ENCODE peak calls at places on chromosomes 1 and 21, in ten cellular contexts. J is aorta; K is effector memory CD4-positive, alpha-beta T cell; F is activated CD8-positive, alpha-beta memory T cell treated with anti-CD3 and anti-CD28 coated beads for 48 hours; L is NCI-H774; B is HTR-8/SVneo; Y is stimulated activated effector memory CD8-positive, alpha-beta T cell treated with anti-CD3 and anti-CD28 coated beads, Interleukin-12 subunit alpha, Interleukin-12 subunit beta, amount 100 ng/mL, for 72 hours; I is NCI-H2171 treated with DMSO at 0.1 percent for 48 hours; O is KBM-7; S is DMS153. N is an unnamed sample.

GRCh38 chr21:15688809-15689208 is 41.0 kb upstream of the USP25 start:
- DNase-seq in J (no peak), K (no peak), F (no peak), L (no peak), B (no peak), Y (no peak), I (no peak), O (peak; percentile 26), S (no peak), N (no peak)

GRCh38 chr1:116388122-116388521 is 15.1 kb downstream of the ATP1A1 start:
- DNase-seq in J (no peak), K (no peak), F (no peak), L (no peak), B (no peak), Y (no peak), I (no peak), O (no peak), S (no peak), N (no peak)

GRCh38 chr1:7810395-7810794 is 26.3 kb downstream of the PER3 start:
- DNase-seq in J (no peak), K (no peak), F (no peak), L (no peak), B (peak; percentile 41), Y (no peak), I (no peak), O (no peak), S (no peak), N (no peak)

GRCh38 chr1:10867138-10867721 is 70.8 kb upstream of the CASZ1 start:
- DNase-seq in J (peak; percentile 91), K (peak; percentile 31), F (peak; percentile 42), L (peak; percentile 13), B (peak; percentile 60), Y (peak; percentile 67), I (peak; percentile 51), O (peak; percentile 68), S (peak; percentile 60), N (peak; percentile 79)

GRCh38 chr1:221284028-221284427 is 404.8 kb downstream of the HLX start:
- DNase-seq in J (no peak), K (no peak), F (no peak), L (peak; percentile 20), B (peak; percentile 10), Y (no peak), I (peak; percentile 15), O (no peak), S (no peak), N (peak; percentile 79)

GRCh38 chr21:30408782-30409494 is 13.1 kb downstream of the KRTAP13-1 start:
- DNase-seq in J (no peak), K (no peak), F (no peak), L (peak; percentile 46), B (peak; percentile 10), Y (no peak), I (peak; percentile 93), O (peak; percentile 63), S (peak; percentile 85), N (peak; percentile 16)

GRCh38 chr1:5754817-5755551 is 237.2 kb downstream of the NPHP4 start:
- DNase-seq in J (peak; percentile 51), K (no peak), F (no peak), L (no peak), B (no peak), Y (no peak), I (no peak), O (no peak), S (no peak), N (no peak)

GRCh38 chr21:41752231-41752681 is 14.6 kb downstream of the RIPK4 start:
- DNase-seq in J (peak; percentile 71), K (no peak), F (no peak), L (no peak), B (peak; percentile 63), Y (no peak), I (no peak), O (no peak), S (no peak), N (no peak)

GRCh38 chr1:209899948-209900347 is 38.1 kb upstream of the SYT14 start:
- DNase-seq in J (no peak), K (no peak), F (no peak), L (no peak), B (no peak), Y (no peak), I (no peak), O (no peak), S (no peak), N (peak; percentile 29)

GRCh38 chr1:6148497-6149241 is 31.5 kb downstream of the CHD5 start:
- DNase-seq in J (no peak), K (peak; percentile 38), F (peak; percentile 24), L (peak; percentile 28), B (no peak), Y (peak; percentile 52), I (no peak), O (peak; percentile 49), S (peak; percentile 24), N (no peak)

GRCh38 chr1:153677718-153678518 is 570 bp upstream of the NPR1 start:
- DNase-seq in J (peak; percentile 79), K (no peak), F (no peak), L (peak; percentile 15), B (peak; percentile 39), Y (peak; percentile 27), I (peak; percentile 59), O (peak; percentile 55), S (peak; percentile 23), N (peak; percentile 78)